ENCODE peak calls at places on chromosomes 11 and 22, in six cellular contexts. M, Z, O, V, B and R are unnamed samples.

GRCh38 chr11:15770798-15771414 is 585.4 kb downstream of the SOX6 start:
- DNase-seq in V (peak; percentile 46), B (no peak), M (no peak), O (no peak), Z (peak; percentile 43), R (peak; percentile 46)

GRCh38 chr11:107702723-107703122 is 9.1 kb downstream of the SLN start:
- DNase-seq in Z (no peak), V (no peak), B (no peak), O (no peak), M (no peak), R (no peak)

GRCh38 chr11:12845739-12846358 is 163.3 kb upstream of the RASSF10 start:
- DNase-seq in Z (no peak), B (no peak), V (peak; percentile 52), O (peak; percentile 62), M (no peak), R (no peak)

GRCh38 chr11:126886636-126887035 is 113.9 kb downstream of the KIRREL3 start:
- DNase-seq in B (no peak), Z (no peak), V (no peak), O (no peak), M (no peak), R (no peak)

GRCh38 chr11:74321487-74322188 is 10.2 kb upstream of the P4HA3 start:
- DNase-seq in O (no peak), B (no peak), M (no peak), V (no peak), Z (peak; percentile 30), R (no peak)

GRCh38 chr11:62611705-62612365 is 740 bp downstream of the EML3 start:
- DNase-seq in O (peak; percentile 76), Z (no peak), B (no peak), M (peak; percentile 89), V (peak; percentile 73), R (peak; percentile 82)

GRCh38 chr11:66371627-66372415 is at the start of gene SLC29A2:
- DNase-seq in M (peak; percentile 79), Z (no peak), B (peak; percentile 63), O (peak; percentile 87), V (peak; percentile 83), R (peak; percentile 73)

GRCh38 chr11:112213753-112214152 is 12.5 kb upstream of the PTS start:
- DNase-seq in Z (no peak), B (no peak), M (no peak), V (no peak), O (no peak), R (no peak)

GRCh38 chr11:69663326-69663725 is 11.8 kb downstream of the LTO1 start:
- DNase-seq in M (peak; percentile 73), Z (no peak), B (no peak), V (no peak), O (peak; percentile 21), R (no peak)

GRCh38 chr11:128465531-128465930 is 121.8 kb downstream of the ETS1 start:
- DNase-seq in O (no peak), Z (no peak), B (no peak), V (no peak), M (no peak), R (no peak)

GRCh38 chr11:117861151-117862018 is 15.1 kb downstream of the FXYD6 start:
- DNase-seq in V (peak; percentile 72), M (peak; percentile 63), O (peak; percentile 72), Z (no peak), B (no peak), R (peak; percentile 67)

GRCh38 chr11:112162761-112163669 is 879 bp downstream of the IL18 start:
- DNase-seq in M (no peak), O (no peak), B (no peak), V (no peak), Z (no peak), R (no peak)

GRCh38 chr11:123382555-123383074 is 47.5 kb upstream of the GRAMD1B start:
- DNase-seq in Z (no peak), M (no peak), B (no peak), V (no peak), O (no peak), R (no peak)

GRCh38 chr11:126257144-126257543 is 11.6 kb downstream of the SRPRA start:
- DNase-seq in V (no peak), O (no peak), B (no peak), M (no peak), Z (no peak), R (no peak)

GRCh38 chr22:36355362-36355761 is 32.4 kb downstream of the MYH9 start:
- DNase-seq in Z (no peak), B (no peak), V (no peak), M (no peak), O (no peak), R (no peak)

GRCh38 chr11:117316197-117316961 is at the start of gene BACE1:
- DNase-seq in B (no peak), O (peak; percentile 91), Z (peak; percentile 48), M (peak; percentile 94), V (peak; percentile 90), R (peak; percentile 90)

GRCh38 chr11:97912629-97913028 is 1108.1 kb upstream of the CNTN5 start:
- DNase-seq in Z (no peak), V (no peak), B (no peak), M (no peak), O (no peak), R (no peak)

GRCh38 chr22:17953147-17953546 is 71.2 kb downstream of the MICAL3 start:
- DNase-seq in B (no peak), O (no peak), V (no peak), M (no peak), Z (no peak), R (no peak)

GRCh38 chr11:21115999-21116398 is 446.6 kb downstream of the NELL1 start:
- DNase-seq in V (no peak), B (no peak), O (no peak), Z (no peak), M (no peak), R (no peak)

GRCh38 chr11:7348432-7349298 is 97.0 kb downstream of the SYT9 start:
- DNase-seq in M (no peak), O (no peak), V (no peak), Z (no peak), B (no peak), R (peak; percentile 30)

GRCh38 chr22:32617271-32617670 is 142.7 kb downstream of the FBXO7 start:
- DNase-seq in O (no peak), V (no peak), Z (no peak), M (peak; percentile 77), B (no peak), R (no peak)

GRCh38 chr11:27717377-27717776 is 17.1 kb upstream of the BDNF start:
- DNase-seq in B (no peak), V (no peak), O (no peak), Z (no peak), M (no peak), R (no peak)

GRCh38 chr11:125226701-125227100 is 62.1 kb downstream of the PKNOX2 start:
- DNase-seq in B (no peak), V (peak; percentile 62), O (peak; percentile 71), M (peak; percentile 44), Z (no peak), R (no peak)

GRCh38 chr11:11407065-11407737 is 54.2 kb upstream of the CSNK2A3 start:
- DNase-seq in Z (no peak), M (no peak), B (no peak), O (peak; percentile 58), V (peak; percentile 53), R (peak; percentile 42)